ENCODE peak calls at places on chromosomes 6 and 20, in five cellular contexts. One of them, this sample, is unnamed.

GRCh38 chr6:63509652-63510352 is 62.5 kb upstream of the LOC128125822 start:
- DNase-seq in nephron progenitor cell: no peak
- DNase-seq in HFFc6: no peak
- DNase-seq in tibial artery: no peak
- DNase-seq in foreskin fibroblast: no peak
- DNase-seq in this sample: no peak

GRCh38 chr20:62717933-62718332 is 9.3 kb downstream of the NTSR1 start:
- DNase-seq in nephron progenitor cell: no peak
- DNase-seq in HFFc6: no peak
- DNase-seq in tibial artery: no peak
- DNase-seq in foreskin fibroblast: no peak
- DNase-seq in this sample: no peak

GRCh38 chr6:109961666-109962065 is 16.4 kb upstream of the GPR6 start:
- DNase-seq in nephron progenitor cell: no peak
- DNase-seq in HFFc6: no peak
- DNase-seq in tibial artery: no peak
- DNase-seq in foreskin fibroblast: no peak
- DNase-seq in this sample: no peak

GRCh38 chr6:74609857-74610256 is 596.0 kb downstream of the COL12A1 start:
- DNase-seq in nephron progenitor cell: no peak
- DNase-seq in HFFc6: no peak
- DNase-seq in tibial artery: no peak
- DNase-seq in foreskin fibroblast: no peak
- DNase-seq in this sample: no peak

GRCh38 chr20:43389839-43390626 is 67.7 kb upstream of the SRSF6 start:
- DNase-seq in nephron progenitor cell: peak; percentile 64
- DNase-seq in HFFc6: no peak
- DNase-seq in tibial artery: no peak
- DNase-seq in foreskin fibroblast: no peak
- DNase-seq in this sample: no peak

GRCh38 chr6:116210750-116211425 is 43.0 kb downstream of the TSPYL4 start:
- DNase-seq in nephron progenitor cell: no peak
- DNase-seq in HFFc6: peak; percentile 55
- DNase-seq in tibial artery: no peak
- DNase-seq in foreskin fibroblast: peak; percentile 58
- DNase-seq in this sample: no peak

GRCh38 chr6:103017878-103018277 is 1624.4 kb downstream of the GRIK2 start:
- DNase-seq in nephron progenitor cell: no peak
- DNase-seq in HFFc6: no peak
- DNase-seq in tibial artery: no peak
- DNase-seq in foreskin fibroblast: no peak
- DNase-seq in this sample: no peak

GRCh38 chr6:160015778-160016684 is 47.1 kb downstream of the IGF2R start:
- DNase-seq in nephron progenitor cell: no peak
- DNase-seq in HFFc6: no peak
- DNase-seq in tibial artery: no peak
- DNase-seq in foreskin fibroblast: no peak
- DNase-seq in this sample: no peak

GRCh38 chr6:28632326-28632851 is 106.7 kb downstream of the GPX5 start:
- DNase-seq in nephron progenitor cell: no peak
- DNase-seq in HFFc6: no peak
- DNase-seq in tibial artery: no peak
- DNase-seq in foreskin fibroblast: no peak
- DNase-seq in this sample: no peak

GRCh38 chr20:63568170-63568981 is 5.7 kb downstream of the HELZ2 start:
- DNase-seq in nephron progenitor cell: no peak
- DNase-seq in HFFc6: no peak
- DNase-seq in tibial artery: no peak
- DNase-seq in foreskin fibroblast: no peak
- DNase-seq in this sample: no peak

GRCh38 chr20:35823937-35824336 is 52.1 kb downstream of the PHF20 start:
- DNase-seq in nephron progenitor cell: no peak
- DNase-seq in HFFc6: no peak
- DNase-seq in tibial artery: no peak
- DNase-seq in foreskin fibroblast: no peak
- DNase-seq in this sample: no peak

GRCh38 chr6:100296810-100297544 is 167.7 kb downstream of the SIM1 start:
- DNase-seq in nephron progenitor cell: no peak
- DNase-seq in HFFc6: peak; percentile 80
- DNase-seq in tibial artery: no peak
- DNase-seq in foreskin fibroblast: peak; percentile 88
- DNase-seq in this sample: no peak

GRCh38 chr6:51553246-51554015 is 534.0 kb downstream of the PKHD1 start:
- DNase-seq in nephron progenitor cell: no peak
- DNase-seq in HFFc6: no peak
- DNase-seq in tibial artery: no peak
- DNase-seq in foreskin fibroblast: no peak
- DNase-seq in this sample: no peak

GRCh38 chr6:158039571-158040050 is 57.9 kb downstream of the SYNJ2 start:
- DNase-seq in nephron progenitor cell: no peak
- DNase-seq in HFFc6: no peak
- DNase-seq in tibial artery: peak; percentile 58
- DNase-seq in foreskin fibroblast: no peak
- DNase-seq in this sample: no peak

GRCh38 chr20:21353236-21353635 is 44.1 kb downstream of the NKX2-4 start:
- DNase-seq in nephron progenitor cell: no peak
- DNase-seq in HFFc6: peak; percentile 53
- DNase-seq in tibial artery: no peak
- DNase-seq in foreskin fibroblast: no peak
- DNase-seq in this sample: no peak

GRCh38 chr6:119347466-119348307 is 1.9 kb downstream of the MAN1A1 start:
- DNase-seq in nephron progenitor cell: peak; percentile 9
- DNase-seq in HFFc6: no peak
- DNase-seq in tibial artery: peak; percentile 61
- DNase-seq in foreskin fibroblast: no peak
- DNase-seq in this sample: peak; percentile 32

GRCh38 chr20:64031822-64032314 is 4.1 kb upstream of the C20orf204 start:
- DNase-seq in nephron progenitor cell: no peak
- DNase-seq in HFFc6: no peak
- DNase-seq in tibial artery: no peak
- DNase-seq in foreskin fibroblast: no peak
- DNase-seq in this sample: no peak

GRCh38 chr6:138724015-138724414 is 49.6 kb upstream of the CCDC28A start:
- DNase-seq in nephron progenitor cell: no peak
- DNase-seq in HFFc6: no peak
- DNase-seq in tibial artery: peak; percentile 51
- DNase-seq in foreskin fibroblast: no peak
- DNase-seq in this sample: no peak

GRCh38 chr20:48467622-48468021 is 360.2 kb downstream of the PREX1 start:
- DNase-seq in nephron progenitor cell: no peak
- DNase-seq in HFFc6: no peak
- DNase-seq in tibial artery: no peak
- DNase-seq in foreskin fibroblast: no peak
- DNase-seq in this sample: no peak

GRCh38 chr20:301886-302848 is 4.8 kb downstream of the ZCCHC3 start:
- DNase-seq in nephron progenitor cell: no peak
- DNase-seq in HFFc6: no peak
- DNase-seq in tibial artery: no peak
- DNase-seq in foreskin fibroblast: no peak
- DNase-seq in this sample: no peak

GRCh38 chr20:33133616-33133941 is 34.4 kb upstream of the BPIFA2 start:
- DNase-seq in nephron progenitor cell: no peak
- DNase-seq in HFFc6: no peak
- DNase-seq in tibial artery: no peak
- DNase-seq in foreskin fibroblast: no peak
- DNase-seq in this sample: no peak

GRCh38 chr6:26501482-26501986 is 1.4 kb downstream of the BTN1A1 start:
- DNase-seq in nephron progenitor cell: peak; percentile 51
- DNase-seq in HFFc6: no peak
- DNase-seq in tibial artery: peak; percentile 39
- DNase-seq in foreskin fibroblast: no peak
- DNase-seq in this sample: no peak

GRCh38 chr6:140572129-140572528 is 1197.7 kb upstream of the CITED2 start:
- DNase-seq in nephron progenitor cell: no peak
- DNase-seq in HFFc6: peak; percentile 97
- DNase-seq in tibial artery: no peak
- DNase-seq in foreskin fibroblast: peak; percentile 83
- DNase-seq in this sample: no peak

GRCh38 chr6:54935739-54936138 is 89.2 kb downstream of the FAM83B start:
- DNase-seq in nephron progenitor cell: no peak
- DNase-seq in HFFc6: peak; percentile 4
- DNase-seq in tibial artery: no peak
- DNase-seq in foreskin fibroblast: peak; percentile 53
- DNase-seq in this sample: no peak

GRCh38 chr6:84772428-84773132 is 8.2 kb upstream of the TBX18 start:
- DNase-seq in nephron progenitor cell: peak; percentile 47
- DNase-seq in HFFc6: no peak
- DNase-seq in tibial artery: no peak
- DNase-seq in foreskin fibroblast: no peak
- DNase-seq in this sample: no peak

GRCh38 chr6:84773133-84773430 is 8.7 kb upstream of the TBX18 start:
- DNase-seq in nephron progenitor cell: no peak
- DNase-seq in HFFc6: no peak
- DNase-seq in tibial artery: no peak
- DNase-seq in foreskin fibroblast: no peak
- DNase-seq in this sample: no peak

GRCh38 chr6:84773431-84774173 is 9.2 kb upstream of the TBX18 start:
- DNase-seq in nephron progenitor cell: peak; percentile 55
- DNase-seq in HFFc6: no peak
- DNase-seq in tibial artery: peak; percentile 29
- DNase-seq in foreskin fibroblast: no peak
- DNase-seq in this sample: no peak

GRCh38 chr6:84776392-84776791 is 12.0 kb upstream of the TBX18 start:
- DNase-seq in nephron progenitor cell: no peak
- DNase-seq in HFFc6: no peak
- DNase-seq in tibial artery: no peak
- DNase-seq in foreskin fibroblast: no peak
- DNase-seq in this sample: no peak

DNA sequence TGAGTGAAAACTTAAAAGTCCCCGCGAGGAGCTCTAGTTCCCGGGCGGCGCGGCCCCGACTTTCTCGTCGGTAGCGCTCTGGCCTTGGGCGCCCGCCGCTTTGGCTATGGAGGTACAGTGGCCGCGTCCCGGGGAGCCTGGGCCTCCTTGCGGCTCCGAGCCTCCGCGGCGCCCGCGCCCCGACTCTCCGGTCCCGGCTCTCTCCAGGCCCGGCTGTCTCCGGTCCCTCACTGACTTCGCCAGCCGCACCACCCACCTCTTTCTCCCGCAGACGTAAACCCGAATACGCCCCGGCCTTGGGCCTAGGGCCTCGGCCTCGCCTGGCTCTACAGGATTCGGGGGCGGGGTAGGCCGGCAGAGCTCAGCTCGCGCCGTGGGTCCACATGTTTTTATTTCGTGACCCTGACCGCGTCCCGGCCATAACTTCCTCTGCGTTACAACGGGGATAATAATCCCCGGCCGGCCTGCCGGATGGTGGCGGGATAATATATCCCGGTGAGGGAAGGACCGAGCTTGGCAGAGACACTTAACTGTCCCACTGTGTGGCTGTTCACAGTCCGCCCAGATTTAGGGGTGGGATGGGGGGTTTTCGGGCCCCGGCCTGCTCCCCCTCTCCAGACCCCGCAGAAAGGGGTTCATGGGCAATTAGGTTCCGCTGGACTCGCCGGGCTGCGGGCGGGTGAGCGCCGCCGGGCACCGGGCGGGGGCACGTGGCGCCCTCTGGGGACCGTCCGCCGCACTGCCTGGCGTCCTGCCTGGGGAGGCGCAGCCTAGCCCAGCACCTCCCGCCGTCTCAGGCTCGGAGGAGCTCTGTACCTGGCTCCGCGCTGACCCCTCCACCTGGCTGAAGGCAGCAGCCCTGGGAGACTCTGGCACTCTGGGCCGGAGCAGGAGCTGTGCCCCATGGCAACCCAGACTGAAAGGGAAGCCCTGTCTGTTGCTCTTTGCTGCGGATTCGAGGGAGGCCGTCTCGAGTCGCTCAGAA is 10.1 kb upstream of the TBX18 start:
- DNase-seq in nephron progenitor cell: peak; percentile 80
- DNase-seq in HFFc6: peak; percentile 35
- DNase-seq in tibial artery: peak; percentile 41
- DNase-seq in foreskin fibroblast: peak; percentile 83
- DNase-seq in this sample: no peak
- TF ChIP-seq CTCF in nephron progenitor cell: peak; percentile 79
- TF ChIP-seq CTCF in HFFc6: peak; percentile 87
- TF ChIP-seq CTCF in tibial artery: peak; percentile 65
- TF ChIP-seq CTCF in foreskin fibroblast: peak; percentile 64
- TF ChIP-seq CTCF in this sample: no peak

DNA sequence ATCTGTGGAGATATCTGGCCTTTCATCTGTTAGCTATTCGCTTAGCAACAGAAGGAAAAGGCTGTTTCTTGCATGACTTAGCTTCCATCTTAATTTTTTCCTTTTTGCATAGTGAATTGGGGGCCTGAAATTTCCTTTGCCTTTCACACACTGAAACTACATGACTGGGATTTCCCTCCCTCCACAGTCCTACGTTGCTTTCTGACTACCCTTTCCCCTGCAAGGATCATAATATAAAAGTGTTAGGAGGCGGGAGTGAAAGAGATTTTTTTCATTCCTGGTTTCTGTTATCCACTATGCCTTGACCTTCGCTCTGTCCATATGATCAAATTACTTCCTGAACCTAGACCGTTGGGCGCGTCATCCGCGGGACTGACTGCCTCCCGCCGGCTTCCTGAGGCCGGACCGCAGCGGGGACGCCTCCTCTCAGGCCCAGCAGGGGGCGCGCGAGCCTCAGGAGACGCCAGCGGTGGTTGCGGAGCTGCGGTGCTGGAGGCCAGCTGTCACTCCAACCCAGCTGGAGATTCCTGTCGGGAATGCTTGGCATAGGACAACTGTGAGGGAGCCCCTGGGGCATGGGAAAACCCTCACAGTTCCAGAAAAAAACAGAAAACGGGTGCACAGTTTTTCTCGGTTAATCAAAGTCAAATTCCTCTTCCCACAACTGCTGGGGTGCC is 55.6 kb downstream of the MEP1A start:
- DNase-seq in nephron progenitor cell: peak; percentile 93
- DNase-seq in HFFc6: peak; percentile 57
- DNase-seq in tibial artery: peak; percentile 77
- DNase-seq in foreskin fibroblast: peak; percentile 56
- DNase-seq in this sample: peak; percentile 78
- TF ChIP-seq CTCF in nephron progenitor cell: peak; percentile 96
- TF ChIP-seq CTCF in HFFc6: peak; percentile 96
- TF ChIP-seq CTCF in tibial artery: peak; percentile 95
- TF ChIP-seq CTCF in foreskin fibroblast: peak; percentile 96
- TF ChIP-seq CTCF in this sample: peak; percentile 89

GRCh38 chr6:41683460-41684310 is 45.4 kb downstream of the MDFI start:
- DNase-seq in nephron progenitor cell: peak; percentile 88
- DNase-seq in HFFc6: peak; percentile 36
- DNase-seq in tibial artery: peak; percentile 75
- DNase-seq in foreskin fibroblast: peak; percentile 59
- DNase-seq in this sample: peak; percentile 63
- TF ChIP-seq CTCF in nephron progenitor cell: peak; percentile 94
- TF ChIP-seq CTCF in HFFc6: peak; percentile 97
- TF ChIP-seq CTCF in tibial artery: peak; percentile 82
- TF ChIP-seq CTCF in foreskin fibroblast: peak; percentile 86
- TF ChIP-seq CTCF in this sample: no peak

GRCh38 chr6:90087103-90087833 is 193.0 kb downstream of the GJA10 start:
- DNase-seq in nephron progenitor cell: no peak
- DNase-seq in HFFc6: no peak
- DNase-seq in tibial artery: no peak
- DNase-seq in foreskin fibroblast: no peak
- DNase-seq in this sample: no peak

GRCh38 chr6:90088009-90088408 is 193.7 kb downstream of the GJA10 start:
- DNase-seq in nephron progenitor cell: no peak
- DNase-seq in HFFc6: no peak
- DNase-seq in tibial artery: no peak
- DNase-seq in foreskin fibroblast: peak; percentile 62
- DNase-seq in this sample: no peak

GRCh38 chr6:90082847-90083246 is 188.6 kb downstream of the GJA10 start:
- DNase-seq in nephron progenitor cell: no peak
- DNase-seq in HFFc6: no peak
- DNase-seq in tibial artery: no peak
- DNase-seq in foreskin fibroblast: no peak
- DNase-seq in this sample: no peak

GRCh38 chr6:90083891-90084290 is 189.6 kb downstream of the GJA10 start:
- DNase-seq in nephron progenitor cell: no peak
- DNase-seq in HFFc6: no peak
- DNase-seq in tibial artery: no peak
- DNase-seq in foreskin fibroblast: no peak
- DNase-seq in this sample: no peak

GRCh38 chr6:90086517-90086916 is 192.2 kb downstream of the GJA10 start:
- DNase-seq in nephron progenitor cell: no peak
- DNase-seq in HFFc6: no peak
- DNase-seq in tibial artery: no peak
- DNase-seq in foreskin fibroblast: no peak
- DNase-seq in this sample: no peak
- TF ChIP-seq CTCF in nephron progenitor cell: no peak
- TF ChIP-seq CTCF in HFFc6: no peak
- TF ChIP-seq CTCF in tibial artery: no peak
- TF ChIP-seq CTCF in foreskin fibroblast: no peak
- TF ChIP-seq CTCF in this sample: no peak